ENCODE peak calls at places on chromosomes 1 and 21, in four cellular contexts. E, O, U and H are unnamed samples.

GRCh38 chr1:207000641-207001291 is 30.5 kb upstream of the FCAMR start:
- DNase-seq in E (no peak), O (no peak), U (no peak), H (no peak)

GRCh38 chr1:111406325-111406768 is 21.2 kb downstream of the OVGP1 start:
- DNase-seq in E (peak; percentile 9), O (no peak), U (no peak), H (peak; percentile 48)

GRCh38 chr1:91065337-91065736 is 43.5 kb upstream of the ZNF644 start:
- DNase-seq in E (no peak), O (no peak), U (no peak), H (no peak)

GRCh38 chr1:172909606-172910326 is 141.0 kb downstream of the TNFSF18 start:
- DNase-seq in E (peak; percentile 20), O (no peak), U (no peak), H (peak; percentile 100)

GRCh38 chr21:42404534-42404933 is 832 bp downstream of the UBASH3A start:
- DNase-seq in E (no peak), O (no peak), U (no peak), H (no peak)

GRCh38 chr1:43184388-43184787 is 12.3 kb downstream of the CFAP57 start:
- DNase-seq in E (no peak), O (no peak), U (no peak), H (no peak)

GRCh38 chr1:89607888-89608626 is 24.9 kb upstream of the LRRC8C start:
- DNase-seq in E (no peak), O (no peak), U (no peak), H (peak; percentile 31)

GRCh38 chr21:37574316-37574715 is 207.7 kb downstream of the DYRK1A start:
- DNase-seq in E (no peak), O (no peak), U (no peak), H (no peak)

GRCh38 chr21:42705746-42706374 is 52.4 kb downstream of the PDE9A start:
- DNase-seq in E (no peak), O (no peak), U (no peak), H (no peak)

GRCh38 chr1:69737527-69738176 is 169.9 kb downstream of the LRRC7 start:
- DNase-seq in E (peak; percentile 86), O (peak; percentile 43), U (peak; percentile 45), H (peak; percentile 67)

GRCh38 chr21:41878831-41879189 is 334 bp downstream of the PRDM15 start:
- DNase-seq in E (peak; percentile 86), O (peak; percentile 69), U (peak; percentile 79), H (peak; percentile 81)

GRCh38 chr1:159880435-159880834 is 18.0 kb upstream of the VSIG8 start:
- DNase-seq in E (no peak), O (no peak), U (no peak), H (no peak)

GRCh38 chr1:159879977-159880376 is 17.5 kb upstream of the VSIG8 start:
- DNase-seq in E (no peak), O (no peak), U (no peak), H (peak; percentile 87)

GRCh38 chr1:159877695-159878444 is 15.4 kb upstream of the VSIG8 start:
- DNase-seq in E (no peak), O (no peak), U (no peak), H (no peak)

GRCh38 chr1:159881930-159882839 is 17.8 kb downstream of the CFAP45 start:
- DNase-seq in E (no peak), O (no peak), U (no peak), H (peak; percentile 99)

DNA sequence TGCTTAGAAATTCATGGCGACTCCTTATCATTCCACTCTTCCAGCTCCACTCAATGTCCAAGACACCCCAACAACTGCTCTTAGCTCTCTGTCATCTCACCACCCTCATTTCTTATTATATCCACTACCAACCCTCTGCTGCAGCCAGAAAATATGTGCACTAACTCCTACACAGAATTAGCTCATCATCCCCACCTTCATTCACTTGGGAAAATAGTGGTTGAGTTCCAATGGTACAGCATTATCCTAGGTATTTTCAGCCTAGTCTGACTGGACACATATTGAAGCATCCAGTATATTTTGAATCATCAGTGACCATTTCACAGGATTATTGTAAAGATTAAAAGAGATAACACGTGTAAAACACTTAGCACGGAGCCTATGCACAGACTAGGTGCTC is 16.7 kb upstream of the VSIG8 start:
- DNase-seq in E (no peak), O (no peak), U (no peak), H (peak; percentile 33)
- H3K56ac ChIP-seq in E (no peak overlapping the region), O (no peak overlapping the region), U (no peak overlapping the region), H (no peak overlapping the region)

GRCh38 chr1:21082078-21082477 is 94.6 kb downstream of the EIF4G3 start:
- DNase-seq in E (no peak), O (no peak), U (no peak), H (peak; percentile 44)

GRCh38 chr1:21072721-21073120 is 104.0 kb downstream of the EIF4G3 start:
- DNase-seq in E (no peak), O (no peak), U (no peak), H (peak; percentile 82)

DNA sequence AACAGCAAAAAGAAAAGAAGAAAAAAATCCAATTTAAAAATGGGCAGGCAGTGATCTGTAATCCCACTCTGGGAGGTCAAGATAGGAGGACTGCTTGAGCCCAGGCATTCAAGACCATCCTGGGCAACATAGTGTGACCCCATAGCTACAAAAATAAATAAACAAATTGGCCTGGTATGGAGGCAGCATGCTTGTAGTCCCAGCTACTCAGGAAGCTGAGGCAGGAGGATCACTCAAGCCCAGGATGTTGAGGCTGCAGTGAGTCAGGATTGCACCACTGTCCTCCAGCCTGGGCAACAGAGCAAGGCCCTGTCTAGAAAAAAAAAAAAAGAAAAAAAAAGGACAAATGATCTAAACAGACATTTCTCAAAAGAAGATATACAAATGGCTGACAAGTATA is 99.6 kb downstream of the EIF4G3 start:
- DNase-seq in E (peak; percentile 53), O (no peak), U (no peak), H (peak; percentile 55)
- H3K56ac ChIP-seq in E (no peak overlapping the region), O (no peak overlapping the region), U (no peak overlapping the region), H (no peak overlapping the region)

DNA sequence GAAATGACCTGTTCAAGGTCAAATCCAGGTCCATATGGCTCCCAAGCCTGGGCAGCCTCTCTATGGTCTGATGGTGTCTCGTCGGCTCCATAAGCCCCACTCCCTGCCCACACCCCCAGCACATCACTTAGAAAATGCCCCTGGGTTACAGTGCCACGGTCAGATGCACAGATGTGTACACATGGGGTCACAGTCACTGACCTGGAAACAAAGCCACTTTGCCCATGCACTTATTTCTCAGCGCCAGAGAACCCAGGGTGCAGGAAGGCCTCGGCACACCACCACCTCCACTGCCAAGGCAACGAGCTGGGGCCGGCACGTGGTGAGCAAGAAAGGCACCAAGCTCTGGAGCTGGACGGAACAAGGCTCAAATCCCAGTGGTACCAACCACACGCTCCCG is 24.7 kb downstream of the IFFO2 start:
- DNase-seq in E (no peak), O (no peak), U (no peak), H (no peak)
- H3K56ac ChIP-seq in E (peak overlapping the region; percentile 42), O (no peak overlapping the region), U (no peak overlapping the region), H (no peak overlapping the region)

GRCh38 chr1:156909671-156910070 is 10.8 kb upstream of the LRRC71 start:
- DNase-seq in E (no peak), O (no peak), U (no peak), H (no peak)
- H3K56ac ChIP-seq in E (no peak overlapping the region), O (no peak overlapping the region), U (no peak overlapping the region), H (no peak overlapping the region)

DNA sequence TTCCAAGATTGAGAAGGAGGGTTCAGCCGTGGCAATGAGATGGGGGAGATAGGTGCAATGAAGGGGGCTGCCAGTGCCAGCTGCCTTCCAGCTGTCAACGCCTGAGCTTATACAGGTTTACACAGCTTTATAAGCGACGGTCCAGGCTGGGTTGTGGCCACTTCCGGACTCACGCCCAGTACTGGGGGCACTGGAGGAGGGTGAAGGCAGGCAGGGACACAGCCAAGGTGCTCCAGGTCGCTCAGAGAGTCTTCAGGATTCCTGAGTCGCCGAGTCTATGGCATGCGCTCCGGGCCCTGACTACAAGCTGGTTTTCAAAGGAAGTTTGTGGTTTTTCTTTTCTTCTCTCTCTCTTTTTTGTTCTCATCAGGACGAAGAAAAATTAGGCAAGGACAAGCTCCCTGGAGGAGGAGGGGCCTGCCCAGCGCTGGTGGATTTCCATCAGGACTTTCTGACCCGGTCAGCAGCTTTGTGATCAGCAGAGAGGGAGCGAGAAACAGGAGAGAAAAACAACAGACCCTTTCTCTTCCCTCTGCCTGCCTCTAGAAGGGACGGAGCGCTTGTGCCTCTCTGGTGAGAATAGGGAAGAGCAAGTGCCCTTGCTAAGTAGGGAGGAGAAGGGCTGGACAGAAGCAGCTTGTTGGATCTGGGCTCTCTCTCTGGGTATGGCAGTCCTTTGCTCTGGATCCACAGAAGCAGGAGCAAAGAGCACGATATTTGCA is at the start of gene MINDY1:
- DNase-seq in E (peak; percentile 98), O (peak; percentile 84), U (peak; percentile 67), H (peak; percentile 89)
- H3K56ac ChIP-seq in E (peak within 1 kb of the TSS; percentile 87), O (no peak within 1 kb of the TSS), U (no peak within 1 kb of the TSS), H (peak within 1 kb of the TSS; percentile 84)